ENCODE peak calls at places on chromosome 3, in ten cellular contexts. U is left ventricle myocardium inferior, R is cardiac fibroblast, Q is NT2/D1, W is mesendoderm, P is upper lobe of right lung, D is mucosa of descending colon, S is BE2C, A is HepG2, Z is astrocyte of the spinal cord. K is an unnamed sample.

GRCh38 chr3:10204921-10205320 is 40.2 kb downstream of the IRAK2 start:
- DNase-seq in Q (no peak), R (peak; percentile 45), S (no peak), A (no peak), Z (no peak), W (no peak), D (no peak), P (no peak), U (no peak), K (no peak)

GRCh38 chr3:57150097-57150496 is 15.1 kb downstream of the IL17RD start:
- DNase-seq in U (no peak), P (no peak), Z (no peak), Q (no peak), R (no peak), W (no peak), S (no peak), A (no peak), D (no peak), K (peak; percentile 68)

GRCh38 chr3:23288286-23288685 is 85.2 kb downstream of the UBE2E2 start:
- DNase-seq in W (no peak), P (no peak), U (no peak), Z (peak; percentile 39), R (peak; percentile 56), D (no peak), A (no peak), Q (no peak), S (no peak), K (no peak)

GRCh38 chr3:58013973-58014649 is 5.9 kb downstream of the FLNB start:
- DNase-seq in R (peak; percentile 83), Z (peak; percentile 93), S (peak; percentile 86), W (peak; percentile 77), U (peak; percentile 38), Q (no peak), D (no peak), P (no peak), A (no peak), K (no peak)

GRCh38 chr3:193894121-193894863 is 241.7 kb upstream of the HES1 start:
- DNase-seq in P (peak; percentile 74), U (peak; percentile 29), A (no peak), W (peak; percentile 54), Z (no peak), Q (no peak), R (peak; percentile 10), S (no peak), D (no peak), K (no peak)

GRCh38 chr3:54339608-54340007 is 217.3 kb downstream of the CACNA2D3 start:
- DNase-seq in Z (no peak), R (no peak), U (no peak), S (no peak), P (no peak), A (no peak), D (no peak), Q (no peak), W (no peak), K (no peak)

GRCh38 chr3:31226331-31226730 is 306.4 kb upstream of the STT3B start:
- DNase-seq in Z (no peak), S (no peak), Q (no peak), R (no peak), W (no peak), P (no peak), A (no peak), D (no peak), U (no peak), K (no peak)

GRCh38 chr3:28053759-28054158 is 187.7 kb upstream of the CMC1 start:
- DNase-seq in A (no peak), S (no peak), U (no peak), W (no peak), Z (peak; percentile 19), Q (no peak), D (no peak), P (no peak), R (peak; percentile 89), K (no peak)

GRCh38 chr3:105137911-105138310 is 228.8 kb upstream of the ALCAM start:
- DNase-seq in Q (no peak), W (no peak), Z (no peak), S (no peak), R (peak; percentile 5), P (no peak), U (no peak), A (no peak), D (no peak), K (no peak)

GRCh38 chr3:160006282-160007163 is 17.9 kb downstream of the IL12A start:
- DNase-seq in R (peak; percentile 83), A (peak; percentile 47), P (no peak), Z (peak; percentile 78), D (peak; percentile 71), S (peak; percentile 61), W (peak; percentile 71), U (no peak), Q (no peak), K (peak; percentile 34)

GRCh38 chr3:38534604-38535003 is 38.5 kb downstream of the EXOG start:
- DNase-seq in Q (no peak), R (no peak), P (no peak), A (no peak), D (no peak), W (no peak), U (no peak), Z (no peak), S (no peak), K (no peak)

GRCh38 chr3:151236316-151236715 is 33.3 kb upstream of the GPR171 start:
- DNase-seq in P (no peak), U (no peak), A (no peak), Q (no peak), S (no peak), R (no peak), D (peak; percentile 30), W (no peak), Z (no peak), K (no peak)

GRCh38 chr3:142651711-142652110 is 55.5 kb downstream of the PLS1 start:
- DNase-seq in R (peak; percentile 7), W (no peak), P (no peak), Q (no peak), Z (no peak), D (no peak), S (no peak), U (no peak), A (no peak), K (no peak)

DNA sequence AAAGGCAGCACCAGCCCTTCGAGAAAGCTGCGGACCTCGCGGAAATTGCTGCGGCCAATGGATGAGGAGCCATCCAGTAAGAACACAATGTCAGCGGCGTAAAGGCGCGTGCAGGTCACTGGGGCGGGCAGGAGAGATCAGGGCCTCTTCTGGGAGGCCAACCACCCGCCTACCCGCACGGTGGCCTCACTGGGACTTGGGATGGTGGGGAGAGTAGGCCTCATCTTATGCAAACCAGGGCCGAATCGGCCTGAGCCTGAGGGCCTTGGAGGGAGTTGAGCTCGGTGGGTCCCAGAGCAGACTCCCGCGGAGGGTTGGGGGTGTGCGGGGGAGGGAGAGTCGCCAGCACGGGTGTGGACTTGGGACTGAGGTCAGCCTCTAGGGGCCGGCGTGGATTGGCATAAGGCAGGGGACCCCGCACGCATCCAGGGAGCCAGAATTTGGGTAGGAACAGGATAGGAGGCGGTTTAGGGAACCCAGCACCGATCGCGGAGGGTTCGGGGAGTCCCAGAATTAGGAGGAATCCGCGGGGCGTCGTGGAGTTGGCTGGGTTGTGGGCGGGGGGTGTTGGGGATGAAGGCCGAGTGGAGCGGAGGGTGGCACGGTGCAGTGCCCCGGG is 589 bp downstream of the COL7A1 start:
- DNase-seq in A (no peak), D (no peak), P (no peak), R (peak; percentile 36), Q (no peak), S (no peak), U (no peak), Z (no peak), W (peak; percentile 26), K (no peak)
- H3K4me3 ChIP-seq in A (peak overlapping the region; percentile 57), D (no peak overlapping the region), P (no peak overlapping the region), R (peak overlapping the region; percentile 61), Q (no peak overlapping the region), S (no peak overlapping the region), U (peak overlapping the region; percentile 55), Z (peak overlapping the region; percentile 48), W (no peak overlapping the region), K (no peak overlapping the region)

GRCh38 chr3:181723064-181723463 is 11.3 kb downstream of the SOX2 start:
- DNase-seq in U (no peak), P (no peak), A (no peak), Q (no peak), D (no peak), Z (no peak), S (no peak), R (no peak), W (no peak), K (no peak)

GRCh38 chr3:181719298-181719859 is 7.7 kb downstream of the SOX2 start:
- DNase-seq in A (no peak), Z (peak; percentile 68), S (no peak), U (no peak), R (no peak), P (no peak), D (no peak), W (no peak), Q (no peak), K (no peak)

GRCh38 chr3:181722156-181722555 is 10.4 kb downstream of the SOX2 start:
- DNase-seq in Q (no peak), P (no peak), S (no peak), A (no peak), W (no peak), U (no peak), D (no peak), Z (no peak), R (no peak), K (no peak)

GRCh38 chr3:181720281-181720680 is 8.6 kb downstream of the SOX2 start:
- DNase-seq in Z (peak; percentile 82), R (no peak), D (no peak), Q (no peak), A (no peak), W (no peak), P (no peak), U (no peak), S (no peak), K (no peak)

GRCh38 chr3:181721369-181721768 is 9.6 kb downstream of the SOX2 start:
- DNase-seq in Q (no peak), R (no peak), D (no peak), Z (no peak), U (no peak), W (no peak), S (no peak), A (no peak), P (no peak), K (no peak)
- H3K4me3 ChIP-seq in Q (no peak overlapping the region), R (no peak overlapping the region), D (no peak overlapping the region), Z (no peak overlapping the region), U (no peak overlapping the region), W (no peak overlapping the region), S (no peak overlapping the region), A (no peak overlapping the region), P (no peak overlapping the region), K (no peak overlapping the region)

GRCh38 chr3:63960048-63960711 is 48.0 kb upstream of the SCAANT1 start:
- DNase-seq in W (peak; percentile 68), S (peak; percentile 61), U (no peak), Z (peak; percentile 74), A (no peak), P (no peak), D (no peak), R (peak; percentile 82), Q (no peak), K (peak; percentile 43)
- H3K4me3 ChIP-seq in W (no peak overlapping the region), S (peak overlapping the region; percentile 48), U (peak overlapping the region; percentile 52), Z (no peak overlapping the region), A (no peak overlapping the region), P (peak overlapping the region; percentile 12), D (no peak overlapping the region), R (peak overlapping the region; percentile 53), Q (no peak overlapping the region), K (peak overlapping the region; percentile 44)

DNA sequence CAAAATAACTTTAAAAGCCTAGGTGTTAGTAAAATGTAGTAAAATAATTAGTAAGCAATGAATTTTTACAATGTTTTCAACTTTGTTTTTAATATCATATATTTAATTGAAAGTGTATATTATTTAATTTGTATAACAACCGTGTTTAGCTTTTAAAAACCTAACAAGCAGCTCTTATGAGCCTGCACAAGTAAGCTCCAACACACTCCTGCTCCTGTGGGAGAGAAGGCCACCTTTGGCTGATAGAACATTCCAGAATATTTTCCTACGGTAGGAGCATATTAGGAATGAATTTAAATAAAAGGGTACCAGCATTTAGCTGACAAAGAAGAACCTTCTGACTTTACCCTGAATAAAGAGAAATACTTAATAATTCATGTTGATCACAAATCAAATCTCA is 40.3 kb upstream of the TM4SF1 start:
- DNase-seq in Q (no peak), S (no peak), R (no peak), W (no peak), D (no peak), U (no peak), A (no peak), P (no peak), Z (no peak), K (no peak)
- H3K4me3 ChIP-seq in Q (no peak overlapping the region), S (no peak overlapping the region), R (no peak overlapping the region), W (no peak overlapping the region), D (no peak overlapping the region), U (no peak overlapping the region), A (no peak overlapping the region), P (no peak overlapping the region), Z (no peak overlapping the region), K (no peak overlapping the region)